ENCODE peak calls at places on chromosomes 11 and 22, in seven cellular contexts. N is GM20000, E is sigmoid colon, O is RWPE1, A is esophagus squamous epithelium, W is fibroblast of villous mesenchyme, X is psoas muscle. V is an unnamed sample.

GRCh38 chr11:36702330-36703054 is 104.5 kb upstream of the RAG2 start:
- DNase-seq in N (peak; percentile 59), E (no peak), O (peak; percentile 78), A (no peak), W (peak; percentile 67), X (no peak), V (peak; percentile 68)

GRCh38 chr11:12625438-12626071 is 48.7 kb upstream of the TEAD1 start:
- DNase-seq in N (no peak), E (no peak), O (peak; percentile 25), A (no peak), W (peak; percentile 94), X (no peak), V (peak; percentile 66)

GRCh38 chr11:58629857-58630256 is 7.4 kb downstream of the CNTF start:
- DNase-seq in N (peak; percentile 49), E (no peak), O (peak; percentile 36), A (no peak), W (peak; percentile 73), X (no peak), V (peak; percentile 38)

GRCh38 chr11:59262419-59262818 is 49.7 kb upstream of the MPEG1 start:
- DNase-seq in N (no peak), E (no peak), O (no peak), A (no peak), W (no peak), X (no peak), V (no peak)

GRCh38 chr11:43835104-43835503 is 45.5 kb upstream of the ALKBH3 start:
- DNase-seq in N (no peak), E (no peak), O (no peak), A (no peak), W (peak; percentile 52), X (no peak), V (no peak)

GRCh38 chr11:9752091-9752490 is 88.2 kb downstream of the SWAP70 start:
- DNase-seq in N (no peak), E (no peak), O (no peak), A (no peak), W (peak; percentile 97), X (no peak), V (no peak)

GRCh38 chr22:30239421-30240405 is 6.8 kb downstream of the LIF start:
- DNase-seq in N (no peak), E (no peak), O (no peak), A (no peak), W (no peak), X (no peak), V (no peak)

GRCh38 chr11:521179-521688 is 14.1 kb downstream of the HRAS start:
- DNase-seq in N (no peak), E (no peak), O (no peak), A (no peak), W (no peak), X (no peak), V (no peak)

GRCh38 chr22:46833228-46833627 is 70.8 kb downstream of the TBC1D22A start:
- DNase-seq in N (no peak), E (no peak), O (no peak), A (no peak), W (peak; percentile 29), X (no peak), V (peak; percentile 29)
- TF ChIP-seq CTCF in N (no peak), E (no peak), O (no peak), A (peak; percentile 9), W (peak; percentile 33), X (no peak), V (peak; percentile 59)

DNA sequence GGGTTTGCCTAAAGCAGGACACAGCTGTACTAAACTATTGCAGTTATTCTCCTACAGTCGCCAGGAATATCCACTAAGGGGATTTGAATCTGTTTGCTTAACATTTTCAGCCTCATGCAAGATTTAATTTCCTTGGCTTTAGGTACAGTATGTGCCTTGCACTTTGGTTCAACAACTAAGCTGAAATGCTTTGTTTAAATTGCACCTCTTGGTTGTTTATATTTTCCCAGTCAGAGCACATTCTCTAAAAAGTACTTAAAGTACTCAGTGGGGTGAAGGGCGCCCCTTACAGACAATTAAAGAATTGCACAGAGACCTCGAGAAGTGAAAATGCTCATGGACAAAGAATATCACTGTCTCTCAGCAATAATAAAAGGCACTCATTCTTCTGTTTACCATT is 107.8 kb upstream of the MTNR1B start:
- DNase-seq in N (no peak), E (no peak), O (no peak), A (no peak), W (no peak), X (no peak), V (no peak)
- TF ChIP-seq CTCF in N (no peak), E (no peak), O (no peak), A (no peak), W (no peak), X (no peak), V (peak; percentile 4)

GRCh38 chr11:3169235-3169951 is 4.3 kb upstream of the OSBPL5 start:
- DNase-seq in N (no peak), E (peak; percentile 79), O (peak; percentile 31), A (no peak), W (peak; percentile 77), X (peak; percentile 80), V (peak; percentile 21)
- TF ChIP-seq CTCF in N (no peak), E (no peak), O (peak; percentile 14), A (no peak), W (no peak), X (peak; percentile 20), V (peak; percentile 6)

GRCh38 chr11:79441159-79441875 is 487 bp upstream of the TENM4 start:
- DNase-seq in N (no peak), E (no peak), O (no peak), A (no peak), W (no peak), X (no peak), V (no peak)
- TF ChIP-seq CTCF in N (no peak), E (no peak), O (peak; percentile 48), A (no peak), W (no peak), X (no peak), V (no peak)

DNA sequence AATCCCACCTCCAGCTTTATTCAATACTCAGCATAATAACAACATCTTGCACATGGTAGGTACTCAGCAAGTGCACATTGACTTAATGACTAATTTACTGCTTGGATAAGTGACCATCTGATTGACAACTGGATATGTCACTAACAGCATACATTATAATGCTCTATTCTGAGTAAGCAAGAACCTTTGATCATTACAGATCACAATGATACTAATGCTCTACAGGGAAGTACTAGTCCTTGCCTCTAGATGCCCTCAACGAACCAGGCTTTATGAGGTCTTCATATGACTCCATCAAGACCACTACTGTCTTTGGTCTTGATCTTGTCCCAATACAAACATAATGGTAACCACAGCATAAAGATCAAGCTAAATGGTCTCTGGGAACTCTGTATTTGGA is 167.6 kb upstream of the MTMR2 start:
- DNase-seq in N (no peak), E (no peak), O (no peak), A (no peak), W (no peak), X (no peak), V (no peak)
- TF ChIP-seq CTCF in N (peak; percentile 14), E (no peak), O (no peak), A (no peak), W (peak; percentile 18), X (no peak), V (no peak)

DNA sequence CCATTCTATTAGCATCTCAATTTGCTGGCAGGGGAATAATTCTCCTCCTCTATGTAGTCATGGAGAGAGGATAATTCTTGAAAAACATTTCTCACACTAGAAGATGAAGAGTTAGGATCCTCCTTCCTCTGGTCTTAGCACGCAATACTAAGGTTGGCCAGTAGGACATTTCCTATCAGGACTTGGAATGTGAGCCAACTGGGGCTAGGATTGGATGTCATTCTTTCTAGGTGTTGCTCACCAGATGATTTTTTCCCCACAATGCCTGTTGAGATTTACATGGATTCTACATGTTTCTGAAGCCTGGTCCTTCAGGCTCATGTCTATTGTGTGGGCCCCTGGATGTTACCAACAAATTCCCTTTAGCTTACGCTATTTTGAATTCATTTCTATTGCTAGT is 28.0 kb downstream of the SLN start:
- DNase-seq in N (no peak), E (no peak), O (peak; percentile 16), A (no peak), W (no peak), X (no peak), V (peak; percentile 16)
- TF ChIP-seq CTCF in N (no peak), E (no peak), O (no peak), A (no peak), W (peak; percentile 60), X (peak; percentile 19), V (peak; percentile 33)

DNA sequence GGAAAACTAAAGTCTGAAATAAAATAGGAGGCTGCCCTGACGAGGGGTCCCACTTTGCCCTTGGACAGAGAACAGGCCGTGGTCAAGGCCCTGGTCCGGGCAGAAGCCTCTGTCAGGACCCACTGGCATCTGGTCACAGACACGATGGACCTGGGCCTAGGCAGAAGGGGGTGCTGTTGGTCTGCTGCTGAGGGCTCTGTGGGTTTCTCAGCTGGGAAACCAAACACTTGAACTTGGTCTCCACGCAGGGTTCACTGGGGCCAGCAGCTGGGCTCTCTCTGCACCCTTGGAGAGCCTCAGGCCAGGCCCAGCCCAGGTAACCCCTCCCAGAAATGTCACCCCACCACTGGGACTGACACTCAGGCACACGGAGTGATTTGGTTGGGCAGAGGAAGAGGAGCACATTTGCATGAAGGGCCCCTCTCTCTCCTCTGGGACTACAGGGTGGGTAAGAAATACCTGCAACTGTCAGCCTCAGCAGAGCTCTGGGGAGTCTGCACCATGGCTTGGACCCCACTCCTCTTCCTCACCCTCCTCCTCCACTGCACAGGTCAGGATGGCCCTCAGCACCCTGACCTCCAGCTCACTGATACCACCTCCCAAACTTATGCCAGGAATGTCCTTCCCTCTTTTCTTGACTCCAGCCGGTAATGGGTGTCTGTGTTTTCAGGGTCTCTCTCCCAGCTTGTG is 48.1 kb upstream of the TOP3B start:
- DNase-seq in N (peak; percentile 71), E (no peak), O (no peak), A (no peak), W (no peak), X (peak; percentile 61), V (no peak)
- TF ChIP-seq CTCF in N (peak; percentile 77), E (no peak), O (peak; percentile 10), A (no peak), W (peak; percentile 35), X (no peak), V (peak; percentile 32)

GRCh38 chr11:68413591-68413999 is 47.0 kb upstream of the PPP6R3 start:
- DNase-seq in N (no peak), E (no peak), O (no peak), A (no peak), W (peak; percentile 9), X (no peak), V (no peak)
- TF ChIP-seq CTCF in N (no peak), E (no peak), O (no peak), A (no peak), W (no peak), X (no peak), V (no peak)